ENCODE peak calls at places on chromosomes 13 and 19, in six cellular contexts. L is OCI-LY7, D is psoas muscle, Z is aorta, V is uterus, A is neural progenitor cell. F is an unnamed sample.

GRCh38 chr19:35262101-35262761 is 6.5 kb upstream of the USF2 start:
- DNase-seq in A (no peak), L (no peak), V (no peak), Z (peak; percentile 39), D (no peak), F (peak; percentile 50)

GRCh38 chr19:47372603-47373002 is 23.5 kb downstream of the DHX34 start:
- DNase-seq in Z (no peak), A (no peak), L (no peak), D (no peak), V (no peak), F (no peak)

GRCh38 chr13:99528547-99528946 is 27.3 kb downstream of the TM9SF2 start:
- DNase-seq in L (peak; percentile 18), V (no peak), Z (no peak), A (peak; percentile 8), D (no peak), F (no peak)

GRCh38 chr13:34044660-34045080 is 226.7 kb downstream of the RFC3 start:
- DNase-seq in L (no peak), D (no peak), V (no peak), Z (no peak), A (no peak), F (no peak)

GRCh38 chr19:10230904-10231623 is at the start of gene S1PR2:
- DNase-seq in V (peak; percentile 80), Z (peak; percentile 85), A (peak; percentile 93), L (peak; percentile 89), D (peak; percentile 87), F (peak; percentile 80)

GRCh38 chr13:27783111-27783510 is 9.2 kb upstream of the GSX1 start:
- DNase-seq in V (no peak), L (no peak), Z (no peak), D (no peak), A (peak; percentile 52), F (no peak)

GRCh38 chr19:1825909-1826556 is 14.0 kb upstream of the ATP8B3 start:
- DNase-seq in Z (peak; percentile 84), A (peak; percentile 89), L (peak; percentile 73), V (peak; percentile 77), D (peak; percentile 75), F (no peak)

GRCh38 chr19:48556163-48556562 is 4.2 kb downstream of the SULT2B1 start:
- DNase-seq in V (no peak), A (peak; percentile 28), L (no peak), Z (no peak), D (no peak), F (no peak)

GRCh38 chr13:113491418-113491883 is 940 bp upstream of the DCUN1D2 start:
- DNase-seq in V (no peak), L (no peak), A (peak; percentile 49), D (peak; percentile 49), Z (peak; percentile 69), F (no peak)

GRCh38 chr19:47036233-47036651 is 12.2 kb downstream of the TMEM160 start:
- DNase-seq in A (peak; percentile 42), L (no peak), D (no peak), Z (no peak), V (no peak), F (no peak)

DNA sequence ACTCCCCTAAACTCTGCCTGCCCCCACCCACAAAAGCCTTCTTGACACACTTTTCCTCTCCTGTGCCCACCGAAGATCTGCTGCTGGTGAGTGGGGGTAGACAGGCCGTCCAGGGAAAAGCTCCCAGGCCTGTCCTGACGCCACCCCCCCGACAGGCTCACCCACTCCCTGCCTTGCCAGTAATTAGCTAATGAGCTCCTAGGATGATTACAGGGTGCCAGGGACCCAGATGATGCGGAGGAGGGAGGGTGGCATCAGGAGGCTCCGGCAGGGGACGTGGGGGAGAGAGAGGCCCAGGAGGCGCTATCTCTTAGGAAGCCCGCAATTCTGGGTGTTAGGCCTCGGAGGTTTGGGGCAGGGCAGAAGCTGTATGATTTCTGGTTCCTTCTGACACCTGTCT is 27.0 kb downstream of the MARK4 start:
- DNase-seq in D (no peak), V (no peak), A (no peak), L (no peak), Z (no peak), F (no peak)
- H3K4me1 ChIP-seq in D (no peaks in the 10 kb centered on the region), V (no peaks in the 10 kb centered on the region), A (no peaks in the 10 kb centered on the region), L (peaks cover 3% of the 10 kb centered on the region), Z (no peaks in the 10 kb centered on the region), F (no peaks in the 10 kb centered on the region)

GRCh38 chr19:49892716-49893115 is 4.0 kb downstream of the IL4I1 start:
- DNase-seq in Z (no peak), A (no peak), L (no peak), V (no peak), D (no peak), F (no peak)

GRCh38 chr19:49891393-49891792 is 5.3 kb downstream of the IL4I1 start:
- DNase-seq in L (no peak), V (no peak), D (no peak), A (no peak), Z (no peak), F (no peak)

GRCh38 chr19:49894011-49894664 is 2.5 kb downstream of the IL4I1 start:
- DNase-seq in D (no peak), Z (no peak), A (no peak), L (no peak), V (no peak), F (no peak)

GRCh38 chr19:49894879-49895565 is 1.7 kb downstream of the IL4I1 start:
- DNase-seq in V (no peak), A (no peak), L (no peak), D (no peak), Z (no peak), F (no peak)

GRCh38 chr19:49893135-49893534 is 3.6 kb downstream of the IL4I1 start:
- DNase-seq in D (no peak), Z (no peak), L (no peak), A (no peak), V (no peak), F (no peak)
- H3K36me3 ChIP-seq in D (no peaks in the 10 kb centered on the region), Z (no peaks in the 10 kb centered on the region), L (no peaks in the 10 kb centered on the region), A (no peaks in the 10 kb centered on the region), V (no peaks in the 10 kb centered on the region), F (peaks cover 4% of the 10 kb centered on the region)

GRCh38 chr13:35810286-35810685 is 320.9 kb downstream of the DCLK1 start:
- DNase-seq in A (no peak), L (no peak), V (no peak), D (no peak), Z (no peak), F (no peak)
- H3K27ac ChIP-seq in A (peak overlapping the region; percentile 34), L (no peak overlapping the region), V (no peak overlapping the region), D (no peak overlapping the region), Z (no peak overlapping the region), F (no peak overlapping the region)

GRCh38 chr13:39942901-39943273 is 287.4 kb downstream of the COG6 start:
- DNase-seq in V (peak; percentile 56), L (peak; percentile 86), Z (peak; percentile 72), A (peak; percentile 88), D (peak; percentile 58), F (peak; percentile 76)
- H3K4me1 ChIP-seq in V (no peaks in the 10 kb centered on the region), L (peaks cover 4% of the 10 kb centered on the region), Z (no peaks in the 10 kb centered on the region), A (no peaks in the 10 kb centered on the region), D (no peaks in the 10 kb centered on the region), F (no peaks in the 10 kb centered on the region)

GRCh38 chr19:7979559-7979958 is 25.9 kb downstream of the ELAVL1 start:
- DNase-seq in L (no peak), Z (no peak), A (no peak), V (no peak), D (no peak), F (no peak)
- H3K36me3 ChIP-seq in L (peaks cover 91% of the 10 kb centered on the region), Z (no peaks in the 10 kb centered on the region), A (no peaks in the 10 kb centered on the region), V (no peaks in the 10 kb centered on the region), D (peaks cover 2% of the 10 kb centered on the region), F (peaks cover 40% of the 10 kb centered on the region)

DNA sequence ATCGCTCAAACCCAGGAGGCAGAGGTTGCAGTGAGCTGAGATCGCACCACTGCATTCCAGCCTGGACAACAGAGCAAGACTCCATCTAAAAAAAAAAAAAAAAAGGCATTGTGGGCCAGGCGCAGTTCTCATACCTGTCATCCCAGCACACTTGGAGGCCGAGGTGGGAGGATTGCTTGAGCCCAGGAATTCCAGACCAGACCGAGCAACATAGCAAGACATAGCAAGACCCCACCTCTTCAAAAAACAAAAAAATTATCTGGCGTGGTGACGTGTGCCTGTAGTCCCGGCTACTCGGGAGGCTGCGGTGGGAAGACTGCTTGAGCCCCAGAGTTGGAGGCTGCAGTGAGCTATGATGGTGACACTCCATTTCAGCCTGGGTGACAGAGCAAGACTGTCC is 18.0 kb downstream of the PIP5K1C start:
- DNase-seq in A (no peak), V (no peak), Z (no peak), D (no peak), L (no peak), F (no peak)
- H3K27ac ChIP-seq in A (no peak overlapping the region), V (peak overlapping the region; percentile 61), Z (no peak overlapping the region), D (no peak overlapping the region), L (no peak overlapping the region), F (peak overlapping the region; percentile 79)

F was measured in right atrium auricular region.